ENCODE peak calls at places on chromosomes 4 and X, in six cellular contexts. H, J, M, T, K and Q are unnamed samples.

GRCh38 chr4:6601661-6602250 is 26.8 kb downstream of the MAN2B2 start:
- DNase-seq in H (no peak), J (no peak), M (no peak), T (no peak), K (no peak), Q (no peak)

GRCh38 chr4:141884070-141884469 is 247.7 kb downstream of the IL15 start:
- DNase-seq in H (no peak), J (no peak), M (no peak), T (peak), K (no peak), Q (no peak)

GRCh38 chr4:26884486-26884988 is 23.9 kb downstream of the STIM2 start:
- DNase-seq in H (no peak), J (no peak), M (no peak), T (no peak), K (peak), Q (no peak)

GRCh38 chr4:116272336-116272735 is 813.0 kb downstream of the TRAM1L1 start:
- DNase-seq in H (no peak), J (no peak), M (no peak), T (no peak), K (no peak), Q (no peak)

GRCh38 chr4:828641-829271 is 2.8 kb upstream of the CPLX1 start:
- DNase-seq in H (peak), J (peak), M (peak), T (no peak), K (no peak), Q (no peak)

GRCh38 chr4:105241456-105241855 is 94.8 kb downstream of the TET2 start:
- DNase-seq in H (no peak), J (no peak), M (no peak), T (no peak), K (no peak), Q (no peak)

GRCh38 chr4:76197971-76198410 is 15.6 kb downstream of the SCARB2 start:
- DNase-seq in H (no peak), J (peak), M (no peak), T (peak), K (no peak), Q (no peak)

GRCh38 chr4:67939195-67939594 is 24.1 kb downstream of the TMPRSS11A start:
- DNase-seq in H (no peak), J (no peak), M (no peak), T (no peak), K (no peak), Q (no peak)

DNA sequence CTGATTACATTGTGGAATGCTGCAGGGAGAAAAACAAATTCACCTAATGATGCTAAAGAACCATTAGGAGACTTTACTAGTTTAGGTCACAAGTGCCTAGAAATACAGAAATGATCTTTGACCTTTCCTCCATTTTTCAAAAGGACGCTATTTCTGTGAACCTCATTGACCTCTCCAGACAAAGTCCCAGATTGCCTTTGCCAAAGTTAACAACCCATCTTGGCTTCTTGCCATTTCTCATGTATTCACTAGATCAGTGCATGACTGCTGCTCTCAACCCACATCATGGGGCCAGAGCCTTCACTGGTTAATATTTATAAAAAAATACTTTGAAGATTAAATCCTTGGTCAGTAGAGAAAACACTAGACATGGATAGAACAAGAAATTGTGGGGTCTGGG is 19.9 kb upstream of the AR start:
- DNase-seq in H (no peak), J (no peak), M (no peak), T (no peak), K (no peak), Q (no peak)
- TF ChIP-seq CTCF in H (no peak), J (no peak), M (no peak), T (no peak), K (no peak), Q (no peak)

DNA sequence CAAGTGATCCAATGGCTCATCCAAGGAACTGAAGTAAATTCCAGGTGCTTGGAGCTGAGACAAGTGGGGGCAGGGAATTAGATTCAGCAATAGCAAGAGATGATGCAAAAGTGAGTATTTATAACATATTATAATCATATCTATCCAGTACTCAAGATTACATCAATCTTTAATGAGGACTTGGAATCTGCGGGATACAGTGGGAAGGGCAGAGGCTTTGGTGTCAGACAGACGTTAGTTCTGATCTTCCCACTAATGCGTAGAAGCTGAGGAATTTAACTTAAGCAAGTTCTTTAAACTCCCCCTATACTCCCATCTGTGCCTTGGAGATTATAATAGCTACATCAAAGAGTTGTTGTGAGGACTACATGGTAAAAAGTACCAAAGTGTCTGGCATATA is 143.3 kb upstream of the NWD2 start:
- DNase-seq in H (no peak), J (no peak), M (no peak), T (no peak), K (no peak), Q (no peak)
- TF ChIP-seq CTCF in H (no peak), J (no peak), M (no peak), T (no peak), K (no peak), Q (no peak)

GRCh38 chr4:169975837-169976796 is 50.1 kb downstream of the MFAP3L start:
- DNase-seq in H (no peak), J (no peak), M (no peak), T (peak), K (no peak), Q (no peak)

GRCh38 chr4:169975131-169975836 is 50.9 kb downstream of the MFAP3L start:
- DNase-seq in H (no peak), J (peak), M (no peak), T (no peak), K (no peak), Q (no peak)

GRCh38 chr4:169971456-169972015 is 54.7 kb downstream of the MFAP3L start:
- DNase-seq in H (no peak), J (no peak), M (no peak), T (no peak), K (no peak), Q (no peak)

GRCh38 chr4:169976951-169977350 is 49.2 kb downstream of the MFAP3L start:
- DNase-seq in H (no peak), J (no peak), M (no peak), T (no peak), K (no peak), Q (no peak)
- TF ChIP-seq CTCF in H (no peak), J (no peak), M (no peak), T (no peak), K (no peak), Q (no peak)

GRCh38 chr4:148215202-148215601 is 227.0 kb downstream of the NR3C2 start:
- DNase-seq in H (no peak), J (no peak), M (no peak), T (no peak), K (no peak), Q (no peak)

GRCh38 chr4:148216866-148217814 is 225.1 kb downstream of the NR3C2 start:
- DNase-seq in H (no peak), J (peak), M (no peak), T (peak), K (peak), Q (no peak)

GRCh38 chr4:148211533-148211932 is 230.7 kb downstream of the NR3C2 start:
- DNase-seq in H (no peak), J (no peak), M (no peak), T (no peak), K (no peak), Q (no peak)

GRCh38 chr4:148216321-148216720 is 225.9 kb downstream of the NR3C2 start:
- DNase-seq in H (no peak), J (no peak), M (no peak), T (no peak), K (no peak), Q (no peak)

DNA sequence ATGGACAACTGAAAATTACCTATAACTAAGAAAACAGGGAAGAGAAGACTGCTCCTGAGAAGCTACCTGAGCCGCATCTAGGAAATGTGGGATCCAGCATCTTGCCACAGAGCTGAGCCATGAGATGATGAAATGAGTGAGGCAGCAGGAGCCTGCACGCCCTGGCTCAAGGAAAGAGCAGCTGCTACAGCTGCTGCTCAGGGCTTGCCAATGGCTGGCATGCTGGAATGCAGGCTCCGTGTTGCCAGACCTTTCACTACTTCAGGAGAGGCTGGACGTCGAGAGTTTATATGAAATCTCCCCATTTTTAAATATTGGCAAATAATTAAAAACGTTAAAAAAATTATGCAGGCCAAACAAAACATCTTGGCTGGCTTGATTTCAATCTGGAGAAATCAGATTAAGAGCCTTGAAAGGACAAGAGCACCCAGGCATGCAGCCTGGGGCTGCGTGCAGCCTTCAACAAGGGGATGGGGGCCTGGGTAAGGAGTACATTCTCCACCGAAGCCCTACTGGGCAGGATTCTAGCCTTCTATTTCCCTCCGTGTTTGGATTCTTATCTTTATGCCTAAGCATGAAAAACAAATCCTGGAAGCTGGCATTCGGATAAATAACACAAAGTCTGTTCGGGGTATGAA is 227.6 kb downstream of the NR3C2 start:
- DNase-seq in H (no peak), J (no peak), M (peak), T (no peak), K (no peak), Q (no peak)
- TF ChIP-seq CTCF in H (no peak), J (no peak), M (no peak), T (no peak), K (no peak), Q (no peak)